ENCODE peak calls at places on chromosomes 2 and 18, in six cellular contexts. D, V, J, S, H and R are unnamed samples. For H3K27me3, the result is how much of the 10 kb centered on the place peaks cover.

GRCh38 chr18:27713727-27714080 is 463.2 kb downstream of the CDH2 start:
- DNase-seq in D (no peak), V (no peak), J (no peak), S (no peak), H (no peak), R (no peak)

GRCh38 chr2:43714164-43714563 is 37.9 kb upstream of the C1GALT1C1L start:
- DNase-seq in D (no peak), V (no peak), J (no peak), S (no peak), H (no peak), R (no peak)

GRCh38 chr2:238876232-238876630 is 28.3 kb downstream of the TWIST2 start:
- DNase-seq in D (no peak), V (no peak), J (peak), S (no peak), H (peak), R (no peak)

GRCh38 chr18:33205777-33206176 is 234.7 kb downstream of the CCDC178 start:
- DNase-seq in D (no peak), V (no peak), J (no peak), S (no peak), H (no peak), R (peak)

GRCh38 chr2:183868153-183868552 is 730.2 kb upstream of the ZNF804A start:
- DNase-seq in D (no peak), V (no peak), J (no peak), S (no peak), H (no peak), R (no peak)

GRCh38 chr2:70084973-70085710 is 2.1 kb upstream of the PCBP1 start:
- DNase-seq in D (peak), V (no peak), J (peak), S (no peak), H (peak), R (peak)

GRCh38 chr2:198304859-198305258 is 500.5 kb downstream of the PLCL1 start:
- DNase-seq in D (no peak), V (no peak), J (no peak), S (no peak), H (no peak), R (no peak)

GRCh38 chr18:6994719-6995430 is 122.7 kb downstream of the LAMA1 start:
- DNase-seq in D (peak), V (peak), J (no peak), S (no peak), H (no peak), R (no peak)

GRCh38 chr2:105274046-105274445 is 32.5 kb downstream of the GPR45 start:
- DNase-seq in D (no peak), V (no peak), J (no peak), S (no peak), H (no peak), R (no peak)

GRCh38 chr2:179376881-179377280 is 112.2 kb upstream of the SESTD1 start:
- DNase-seq in D (no peak), V (no peak), J (no peak), S (no peak), H (no peak), R (no peak)

GRCh38 chr2:235670974-235671787 is 177.3 kb downstream of the AGAP1 start:
- DNase-seq in D (no peak), V (no peak), J (no peak), S (no peak), H (no peak), R (no peak)

GRCh38 chr2:73262108-73262651 is 22.1 kb downstream of the FBXO41 start:
- DNase-seq in D (no peak), V (no peak), J (no peak), S (no peak), H (no peak), R (no peak)

GRCh38 chr2:217412721-217413120 is 552.9 kb upstream of the TNP1 start:
- DNase-seq in D (no peak), V (no peak), J (no peak), S (no peak), H (no peak), R (no peak)

GRCh38 chr2:235765181-235765820 is 271.5 kb downstream of the AGAP1 start:
- DNase-seq in D (no peak), V (peak), J (no peak), S (no peak), H (no peak), R (no peak)

GRCh38 chr2:30355306-30355705 is 91.7 kb upstream of the LCLAT1 start:
- DNase-seq in D (no peak), V (no peak), J (no peak), S (no peak), H (no peak), R (no peak)

GRCh38 chr18:41436772-41437171 is 518.3 kb upstream of the PIK3C3 start:
- DNase-seq in D (no peak), V (no peak), J (no peak), S (no peak), H (no peak), R (no peak)

GRCh38 chr2:147345246-147345645 is 499.6 kb upstream of the ACVR2A start:
- DNase-seq in D (no peak), V (no peak), J (no peak), S (no peak), H (peak), R (no peak)

GRCh38 chr2:10028988-10029874 is 14.1 kb upstream of the KLF11 start:
- DNase-seq in D (no peak), V (no peak), J (no peak), S (peak), H (peak), R (no peak)

GRCh38 chr2:196783431-196784094 is 15.9 kb downstream of the GTF3C3 start:
- DNase-seq in D (no peak), V (no peak), J (no peak), S (no peak), H (no peak), R (no peak)

GRCh38 chr2:187177253-187177652 is 270.8 kb downstream of the CALCRL start:
- DNase-seq in D (no peak), V (no peak), J (no peak), S (no peak), H (no peak), R (no peak)

GRCh38 chr18:22713511-22713910 is 219.6 kb upstream of the RBBP8 start:
- DNase-seq in D (no peak), V (no peak), J (no peak), S (peak), H (no peak), R (no peak)

GRCh38 chr2:142190805-142191204 is 60.0 kb upstream of the LRP1B start:
- DNase-seq in D (no peak), V (no peak), J (no peak), S (peak), H (no peak), R (no peak)

GRCh38 chr2:153163055-153163454 is 315.5 kb downstream of the RPRM start:
- DNase-seq in D (peak), V (peak), J (no peak), S (peak), H (no peak), R (no peak)

GRCh38 chr2:144349674-144350073 is 170.2 kb downstream of the ZEB2 start:
- DNase-seq in D (no peak), V (no peak), J (no peak), S (no peak), H (no peak), R (peak)

GRCh38 chr2:73920577-73921545 is 5.8 kb upstream of the DGUOK start:
- DNase-seq in D (no peak), V (no peak), J (peak), S (peak), H (peak), R (no peak)

GRCh38 chr2:129620411-129620810 is 359.1 kb upstream of the RAB6C start:
- DNase-seq in D (no peak), V (no peak), J (no peak), S (no peak), H (no peak), R (no peak)

GRCh38 chr2:70711191-70711590 is 56.8 kb downstream of the ADD2 start:
- DNase-seq in D (no peak), V (no peak), J (no peak), S (no peak), H (no peak), R (no peak)

GRCh38 chr2:231679906-231680283 is 28.4 kb upstream of the PTMA start:
- DNase-seq in D (no peak), V (no peak), J (no peak), S (no peak), H (no peak), R (no peak)

GRCh38 chr18:64233855-64234254 is 85.0 kb upstream of the LINC00305 start:
- DNase-seq in D (no peak), V (no peak), J (no peak), S (no peak), H (no peak), R (no peak)

GRCh38 chr2:165508927-165509326 is 39.4 kb downstream of the CSRNP3 start:
- DNase-seq in D (no peak), V (no peak), J (no peak), S (no peak), H (no peak), R (no peak)

GRCh38 chr2:207571370-207571769 is 41.6 kb downstream of the CREB1 start:
- DNase-seq in D (no peak), V (no peak), J (no peak), S (no peak), H (no peak), R (no peak)

GRCh38 chr2:27308359-27308875 is at the start of gene UCN:
- DNase-seq in D (no peak), V (no peak), J (no peak), S (peak), H (no peak), R (peak)

GRCh38 chr2:170715062-170715931 is at the start of gene SP5:
- DNase-seq in D (peak), V (peak), J (peak), S (peak), H (peak), R (peak)

GRCh38 chr18:49861659-49862058 is 48.3 kb upstream of the ACAA2 start:
- DNase-seq in D (no peak), V (no peak), J (no peak), S (no peak), H (no peak), R (no peak)

GRCh38 chr2:235444101-235444597 is 49.7 kb upstream of the AGAP1 start:
- DNase-seq in D (no peak), V (no peak), J (no peak), S (no peak), H (peak), R (no peak)

GRCh38 chr2:3108710-3109702 is 268.6 kb downstream of the EIPR1 start:
- DNase-seq in D (no peak), V (no peak), J (no peak), S (no peak), H (no peak), R (no peak)

GRCh38 chr2:122300758-122301157 is 545.3 kb downstream of the TSN start:
- DNase-seq in D (no peak), V (no peak), J (no peak), S (no peak), H (no peak), R (no peak)

GRCh38 chr18:64037812-64038414 is 68.0 kb downstream of the SERPINB8 start:
- DNase-seq in D (no peak), V (no peak), J (no peak), S (peak), H (no peak), R (no peak)

GRCh38 chr2:20665261-20666113 is 1.5 kb upstream of the GDF7 start:
- DNase-seq in D (no peak), V (no peak), J (no peak), S (no peak), H (no peak), R (no peak)
- H3K27me3 ChIP-seq in D (under half), V (half or more), J (half or more), S (half or more), H (under half), R (under half)

GRCh38 chr2:68375522-68376040 is 10.5 kb downstream of the PLEK start:
- DNase-seq in D (no peak), V (no peak), J (no peak), S (no peak), H (no peak), R (no peak)

GRCh38 chr2:68379184-68379708 is 14.2 kb downstream of the PLEK start:
- DNase-seq in D (no peak), V (no peak), J (no peak), S (no peak), H (no peak), R (no peak)

GRCh38 chr2:68374184-68374583 is 9.1 kb downstream of the PLEK start:
- DNase-seq in D (no peak), V (no peak), J (no peak), S (no peak), H (no peak), R (no peak)

GRCh38 chr2:68372435-68372834 is 7.4 kb downstream of the PLEK start:
- DNase-seq in D (no peak), V (no peak), J (no peak), S (no peak), H (no peak), R (no peak)

GRCh38 chr2:68377137-68377780 is 12.2 kb downstream of the PLEK start:
- DNase-seq in D (no peak), V (no peak), J (no peak), S (no peak), H (no peak), R (no peak)
- TF ChIP-seq CTCF in D (no peak), V (no peak), J (no peak), S (no peak), H (no peak), R (no peak)

DNA sequence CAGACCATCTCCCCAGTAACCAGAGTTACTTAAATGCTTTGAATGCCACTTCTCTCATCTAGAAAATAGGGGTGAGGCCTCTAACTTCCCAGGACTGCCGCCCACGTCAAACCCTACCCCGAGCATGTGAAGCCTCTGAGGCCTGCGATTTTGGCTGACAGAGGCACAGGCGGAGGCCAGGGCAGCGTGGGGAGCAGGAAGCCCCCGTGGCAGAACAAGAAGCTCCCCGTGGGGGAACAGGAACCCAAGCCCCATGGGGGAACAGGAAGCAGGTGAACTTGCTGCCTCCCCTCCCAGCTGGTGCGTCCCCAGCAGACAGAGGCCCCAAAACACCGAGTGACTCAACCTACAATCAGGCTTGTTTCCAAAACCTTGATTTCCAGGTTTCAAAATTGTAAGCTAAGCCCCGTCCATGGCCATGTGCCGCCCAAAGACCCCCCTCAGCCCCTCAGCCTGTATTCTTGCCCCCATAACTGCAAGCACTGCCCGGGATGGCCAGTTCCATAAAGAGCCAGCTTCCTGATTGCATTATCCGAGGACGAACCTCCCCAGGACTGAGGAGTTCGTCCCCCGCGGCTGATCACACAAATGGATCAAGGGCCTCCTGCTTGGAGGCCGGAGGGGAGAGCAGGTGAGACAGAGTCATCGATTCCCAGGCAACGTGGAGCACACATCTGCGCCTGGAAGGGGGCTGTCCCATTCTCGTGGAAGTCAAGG is 36.4 kb upstream of the CTDP1 start:
- DNase-seq in D (no peak), V (no peak), J (no peak), S (no peak), H (peak), R (no peak)
- H3K27me3 ChIP-seq in D (under half), V (under half), J (under half), S (under half), H (under half), R (under half)

GRCh38 chr2:136375017-136375901 is 257.3 kb upstream of the CXCR4 start:
- DNase-seq in D (no peak), V (no peak), J (no peak), S (no peak), H (no peak), R (no peak)
- TF ChIP-seq CTCF in D (no peak), V (no peak), J (no peak), S (no peak), H (no peak), R (no peak)

GRCh38 chr2:26170795-26171194 is 2.1 kb upstream of the GAREM2 start:
- DNase-seq in D (no peak), V (no peak), J (no peak), S (no peak), H (peak), R (no peak)

GRCh38 chr2:26172189-26172865 is 561 bp upstream of the GAREM2 start:
- DNase-seq in D (no peak), V (no peak), J (no peak), S (peak), H (peak), R (no peak)

GRCh38 chr2:26168785-26169184 is 4.1 kb upstream of the GAREM2 start:
- DNase-seq in D (no peak), V (no peak), J (no peak), S (no peak), H (peak), R (no peak)

GRCh38 chr2:26169681-26170414 is 3.0 kb upstream of the GAREM2 start:
- DNase-seq in D (no peak), V (no peak), J (no peak), S (no peak), H (peak), R (no peak)

DNA sequence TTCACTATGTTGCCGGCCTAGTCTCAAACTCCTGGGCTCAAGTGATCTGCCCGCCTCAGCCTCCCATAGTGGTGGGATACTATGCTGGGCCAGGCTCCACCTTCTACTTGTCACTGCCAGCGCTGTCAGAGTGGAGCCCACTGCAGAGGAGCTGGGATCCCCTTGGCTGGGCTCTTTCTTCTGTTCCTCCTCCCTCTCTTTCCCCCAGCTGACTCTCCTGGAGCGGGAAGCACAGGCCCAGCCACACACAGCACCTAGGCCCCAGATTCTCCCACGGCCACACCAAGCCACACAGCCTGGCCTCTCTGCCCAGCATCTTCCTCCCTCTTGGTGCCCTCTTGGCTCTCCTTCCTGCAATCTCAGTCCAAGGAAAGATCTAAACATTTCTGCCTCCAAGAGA is 3.7 kb upstream of the GAREM2 start:
- DNase-seq in D (no peak), V (no peak), J (no peak), S (no peak), H (peak), R (no peak)
- H3K27me3 ChIP-seq in D (under half), V (under half), J (under half), S (under half), H (under half), R (under half)

GRCh38 chr2:163736433-163737168 is 793 bp upstream of the FIGN start:
- DNase-seq in D (no peak), V (no peak), J (no peak), S (peak), H (peak), R (peak)
- TF ChIP-seq CTCF in D (no peak), V (peak), J (peak), S (peak), H (no peak), R (no peak)

GRCh38 chr2:218964041-218964771 is 4.7 kb downstream of the CDK5R2 start:
- DNase-seq in D (no peak), V (peak), J (no peak), S (no peak), H (peak), R (no peak)
- H3K27me3 ChIP-seq in D (under half), V (under half), J (half or more), S (half or more), H (under half), R (under half)

GRCh38 chr18:48776641-48777025 is 174.1 kb downstream of the SMAD7 start:
- DNase-seq in D (no peak), V (no peak), J (no peak), S (no peak), H (no peak), R (no peak)

GRCh38 chr18:48778344-48779011 is 172.3 kb downstream of the SMAD7 start:
- DNase-seq in D (no peak), V (no peak), J (no peak), S (no peak), H (no peak), R (no peak)

GRCh38 chr18:48776161-48776555 is 174.6 kb downstream of the SMAD7 start:
- DNase-seq in D (no peak), V (no peak), J (no peak), S (no peak), H (no peak), R (no peak)

GRCh38 chr18:48777026-48777736 is 173.6 kb downstream of the SMAD7 start:
- DNase-seq in D (peak), V (no peak), J (peak), S (peak), H (peak), R (peak)

GRCh38 chr18:48777737-48778111 is 173.0 kb downstream of the SMAD7 start:
- DNase-seq in D (no peak), V (no peak), J (no peak), S (no peak), H (no peak), R (no peak)
- TF ChIP-seq CTCF in D (no peak), V (no peak), J (no peak), S (peak), H (peak), R (no peak)

GRCh38 chr2:218832520-218832919 is 917 bp upstream of the PRKAG3 start:
- DNase-seq in D (no peak), V (no peak), J (no peak), S (no peak), H (peak), R (no peak)

GRCh38 chr2:218829868-218830451 is 1.6 kb downstream of the PRKAG3 start:
- DNase-seq in D (no peak), V (no peak), J (no peak), S (no peak), H (peak), R (no peak)

GRCh38 chr2:218830526-218831306 is 887 bp downstream of the PRKAG3 start:
- DNase-seq in D (no peak), V (no peak), J (no peak), S (no peak), H (peak), R (no peak)

GRCh38 chr2:218832081-218832480 is 478 bp upstream of the PRKAG3 start:
- DNase-seq in D (no peak), V (no peak), J (no peak), S (no peak), H (no peak), R (no peak)

DNA sequence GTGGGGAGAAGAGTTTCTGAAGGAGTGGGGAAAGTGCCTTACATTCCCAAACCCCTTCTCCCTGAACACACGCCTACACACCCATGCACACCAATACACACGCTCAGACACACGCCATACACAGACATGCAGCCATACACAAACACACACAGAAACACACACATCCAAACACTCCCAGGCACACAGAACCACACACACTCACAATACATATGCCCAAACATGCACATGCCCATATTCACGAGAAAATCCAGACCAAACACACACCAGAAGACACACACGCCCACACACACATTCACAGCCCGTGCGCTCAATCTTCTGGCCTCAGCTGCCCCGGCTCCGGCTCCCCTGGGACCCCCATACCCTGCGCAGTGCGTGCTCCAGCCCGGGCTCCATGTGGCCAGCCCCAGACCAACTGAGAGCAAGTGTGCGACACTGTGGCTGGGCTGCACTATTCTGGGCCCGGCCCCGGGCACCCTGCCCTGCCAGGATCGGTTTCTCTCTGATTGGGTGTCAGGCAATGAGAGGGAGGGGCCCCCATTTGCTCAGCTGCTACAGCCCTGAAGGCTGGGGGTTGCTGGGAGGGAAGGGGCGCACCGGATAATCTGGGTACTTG is at the start of gene PRKAG3:
- DNase-seq in D (no peak), V (no peak), J (no peak), S (no peak), H (peak), R (no peak)
- H3K27me3 ChIP-seq in D (under half), V (under half), J (under half), S (under half), H (under half), R (under half)